ENCODE peak calls at places on chromosome 22, in five cellular contexts. Q is lower lobe of right lung, T is ovary, O is tibial nerve, K is suprapubic skin. B is an unnamed sample.

GRCh38 chr22:32803020-32803758 is 1.7 kb downstream of the TIMP3 start:
- DNase-seq in Q (no peak), T (peak; percentile 46), O (no peak), K (no peak), B (peak; percentile 76)

GRCh38 chr22:28927526-28928089 is 44.2 kb downstream of the ZNRF3 start:
- DNase-seq in Q (no peak), T (no peak), O (no peak), K (no peak), B (no peak)

GRCh38 chr22:30695351-30695762 is 683 bp downstream of the OSBP2 start:
- DNase-seq in Q (no peak), T (peak; percentile 39), O (no peak), K (no peak), B (no peak)

GRCh38 chr22:48944433-48944755 is 883.3 kb downstream of the BRD1 start:
- DNase-seq in Q (no peak), T (no peak), O (no peak), K (no peak), B (no peak)

GRCh38 chr22:17779286-17780115 is 5.2 kb upstream of the BID start:
- DNase-seq in Q (no peak), T (no peak), O (no peak), K (no peak), B (no peak)

GRCh38 chr22:44443641-44444235 is 54.3 kb downstream of the RTL6 start:
- DNase-seq in Q (no peak), T (no peak), O (no peak), K (no peak), B (no peak)

GRCh38 chr22:29755889-29756288 is 10.9 kb downstream of the ZMAT5 start:
- DNase-seq in Q (no peak), T (no peak), O (no peak), K (no peak), B (no peak)

GRCh38 chr22:26983311-26983710 is 325.9 kb downstream of the MIAT start:
- DNase-seq in Q (no peak), T (no peak), O (no peak), K (no peak), B (no peak)

GRCh38 chr22:17576475-17576874 is 13.2 kb downstream of the SLC25A18 start:
- DNase-seq in Q (no peak), T (no peak), O (no peak), K (no peak), B (no peak)

GRCh38 chr22:29706991-29707390 is 12.8 kb upstream of the CABP7 start:
- DNase-seq in Q (no peak), T (no peak), O (no peak), K (no peak), B (no peak)

GRCh38 chr22:27662359-27663030 is 139.1 kb downstream of the MN1 start:
- DNase-seq in Q (no peak), T (peak; percentile 88), O (no peak), K (no peak), B (no peak)

GRCh38 chr22:27405672-27406388 is 395.7 kb downstream of the MN1 start:
- DNase-seq in Q (peak; percentile 60), T (peak; percentile 48), O (peak; percentile 44), K (no peak), B (peak; percentile 72)

GRCh38 chr22:31139866-31140716 is at the start of gene PLA2G3:
- DNase-seq in Q (peak; percentile 91), T (peak; percentile 17), O (no peak), K (no peak), B (no peak)

GRCh38 chr22:43330178-43331063 is 12.8 kb downstream of the SCUBE1 start:
- DNase-seq in Q (no peak), T (no peak), O (no peak), K (no peak), B (no peak)

GRCh38 chr22:27273386-27273785 is 528.2 kb downstream of the MN1 start:
- DNase-seq in Q (no peak), T (no peak), O (no peak), K (no peak), B (no peak)

GRCh38 chr22:27512283-27512761 is 289.2 kb downstream of the MN1 start:
- DNase-seq in Q (peak; percentile 61), T (peak; percentile 97), O (peak; percentile 73), K (peak; percentile 86), B (no peak)

GRCh38 chr22:44753189-44754042 is 1.0 kb downstream of the ARHGAP8 start:
- DNase-seq in Q (no peak), T (no peak), O (peak; percentile 31), K (no peak), B (no peak)

GRCh38 chr22:22773979-22774738 is 113.5 kb upstream of the IGLL5 start:
- DNase-seq in Q (no peak), T (no peak), O (no peak), K (no peak), B (no peak)

GRCh38 chr22:44260216-44261035 is 52.3 kb downstream of the SHISAL1 start:
- DNase-seq in Q (no peak), T (no peak), O (no peak), K (peak; percentile 58), B (peak; percentile 27)

GRCh38 chr22:29751139-29751538 is 15.7 kb downstream of the ZMAT5 start:
- DNase-seq in Q (no peak), T (no peak), O (no peak), K (no peak), B (no peak)

GRCh38 chr22:43798492-43798891 is 13.6 kb downstream of the EFCAB6 start:
- DNase-seq in Q (no peak), T (no peak), O (no peak), K (no peak), B (no peak)

GRCh38 chr22:28505416-28506156 is 174.1 kb downstream of the TTC28 start:
- DNase-seq in Q (no peak), T (no peak), O (no peak), K (no peak), B (no peak)

GRCh38 chr22:29797351-29797750 is 30.2 kb downstream of the UQCR10 start:
- DNase-seq in Q (no peak), T (no peak), O (no peak), K (no peak), B (no peak)

GRCh38 chr22:29343313-29343805 is 27.9 kb upstream of the RASL10A start:
- DNase-seq in Q (peak; percentile 75), T (no peak), O (no peak), K (peak; percentile 68), B (no peak)

GRCh38 chr22:25213221-25213620 is 6.2 kb upstream of the CRYBB2 start:
- DNase-seq in Q (no peak), T (no peak), O (no peak), K (no peak), B (no peak)

GRCh38 chr22:20111045-20111688 is 4.7 kb upstream of the RANBP1 start:
- DNase-seq in Q (peak; percentile 44), T (peak; percentile 10), O (no peak), K (no peak), B (no peak)

GRCh38 chr22:28983190-28983589 is 78.4 kb downstream of the C22orf31 start:
- DNase-seq in Q (no peak), T (no peak), O (no peak), K (no peak), B (no peak)

GRCh38 chr22:21568207-21569075 is 927 bp downstream of the UBE2L3 start:
- DNase-seq in Q (no peak), T (no peak), O (no peak), K (no peak), B (peak; percentile 64)

GRCh38 chr22:41873391-41873790 is 40.5 kb downstream of the SREBF2 start:
- DNase-seq in Q (no peak), T (no peak), O (no peak), K (no peak), B (no peak)

GRCh38 chr22:22746963-22747933 is 102.8 kb downstream of the GGTLC2 start:
- DNase-seq in Q (no peak), T (no peak), O (no peak), K (no peak), B (no peak)

GRCh38 chr22:17258015-17258827 is 39.0 kb upstream of the ADA2 start:
- DNase-seq in Q (peak; percentile 60), T (peak; percentile 33), O (no peak), K (no peak), B (no peak)

GRCh38 chr22:48753752-48754517 is 1073.7 kb downstream of the BRD1 start:
- DNase-seq in Q (no peak), T (no peak), O (no peak), K (peak; percentile 63), B (no peak)

GRCh38 chr22:29801796-29802195 is 34.6 kb downstream of the UQCR10 start:
- DNase-seq in Q (no peak), T (no peak), O (no peak), K (no peak), B (no peak)

GRCh38 chr22:37547249-37547741 is 13.0 kb upstream of the CDC42EP1 start:
- DNase-seq in Q (no peak), T (no peak), O (no peak), K (no peak), B (no peak)
- TF ChIP-seq CTCF in Q (no peak), T (no peak), O (no peak), K (no peak), B (no peak)

GRCh38 chr22:35995345-35995744 is 33.3 kb downstream of the RBFOX2 start:
- DNase-seq in Q (no peak), T (no peak), O (no peak), K (no peak), B (no peak)
- H3K27ac ChIP-seq in Q (peak overlapping the region; percentile 31), T (peak overlapping the region; percentile 72), O (peak overlapping the region; percentile 30), K (peak overlapping the region; percentile 50), B (peak overlapping the region; percentile 52)

GRCh38 chr22:46026907-46027218 is 49.9 kb upstream of the WNT7B start:
- DNase-seq in Q (no peak), T (no peak), O (no peak), K (no peak), B (no peak)

GRCh38 chr22:46029036-46029435 is 52.1 kb upstream of the WNT7B start:
- DNase-seq in Q (no peak), T (peak; percentile 10), O (no peak), K (peak; percentile 53), B (peak; percentile 59)

GRCh38 chr22:46025973-46026906 is 49.3 kb upstream of the WNT7B start:
- DNase-seq in Q (peak; percentile 28), T (peak; percentile 43), O (no peak), K (peak; percentile 70), B (peak; percentile 61)

GRCh38 chr22:46028069-46028991 is 51.4 kb upstream of the WNT7B start:
- DNase-seq in Q (peak; percentile 41), T (peak; percentile 42), O (no peak), K (peak; percentile 57), B (peak; percentile 63)

GRCh38 chr22:46027219-46028068 is 50.5 kb upstream of the WNT7B start:
- DNase-seq in Q (peak; percentile 80), T (peak; percentile 85), O (no peak), K (peak; percentile 84), B (peak; percentile 81)
- TF ChIP-seq CTCF in Q (peak; percentile 39), T (peak; percentile 47), O (no peak), K (no peak), B (peak; percentile 25)

DNA sequence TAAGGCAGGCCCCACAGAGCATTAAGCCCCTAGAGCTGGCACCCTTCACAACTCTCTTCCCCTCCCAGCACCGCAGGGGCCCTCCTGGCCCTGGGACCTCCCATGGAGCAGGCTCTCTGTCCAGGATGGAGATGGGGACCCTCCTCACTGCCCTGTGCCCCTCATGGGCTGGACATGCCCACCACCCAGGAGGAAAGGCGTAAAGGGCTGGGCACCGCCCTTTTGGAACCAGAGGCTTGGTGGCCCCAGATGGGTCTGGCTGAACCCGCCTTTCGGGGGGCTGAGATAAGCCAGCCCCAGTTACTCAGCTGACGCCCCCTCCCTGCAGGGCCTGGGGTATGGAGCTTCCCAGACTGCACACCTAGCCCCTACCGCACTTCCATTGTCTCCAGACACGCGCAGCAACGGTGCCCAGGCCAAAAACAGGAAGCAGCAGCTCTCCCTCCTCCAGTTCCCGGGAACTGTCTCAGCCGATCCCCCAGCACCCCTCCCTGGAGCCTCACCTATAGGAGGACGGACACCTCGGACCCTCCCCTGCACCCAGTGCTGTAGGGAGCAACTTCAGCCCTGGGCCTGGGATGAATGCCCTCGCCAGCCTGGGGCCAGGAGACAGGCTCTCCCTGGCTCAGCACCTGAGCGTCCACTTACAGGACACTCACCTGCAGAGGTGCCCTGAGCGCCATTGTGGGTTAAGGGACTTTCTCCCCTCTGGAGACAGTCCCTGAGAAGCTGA is 1.6 kb upstream of the SUSD2 start:
- DNase-seq in Q (peak; percentile 39), T (no peak), O (no peak), K (no peak), B (no peak)
- H3K27ac ChIP-seq in Q (peak overlapping the region; percentile 36), T (no peak overlapping the region), O (no peak overlapping the region), K (peak overlapping the region; percentile 35), B (peak overlapping the region; percentile 92)

B was measured in ascending aorta.